ENCODE peak calls at places on chromosomes 3 and 15, in five cellular contexts. One of them, this sample, is unnamed.

GRCh38 chr3:169813757-169814517 is 1.2 kb upstream of the LRRC34 start:
- DNase-seq in endothelial cell of umbilical vein: peak
- DNase-seq in suprapubic skin: no peak
- DNase-seq in ovary: peak
- DNase-seq in body of pancreas: peak
- DNase-seq in this sample: no peak

GRCh38 chr3:112005091-112005672 is 6.5 kb downstream of the TAGLN3 start:
- DNase-seq in suprapubic skin: no peak
- DNase-seq in ovary: no peak
- DNase-seq in body of pancreas: no peak
- DNase-seq in endothelial cell of umbilical vein: no peak
- DNase-seq in this sample: no peak

GRCh38 chr3:117688583-117688982 is 979.0 kb downstream of the TUSC7 start:
- DNase-seq in endothelial cell of umbilical vein: no peak
- DNase-seq in suprapubic skin: no peak
- DNase-seq in ovary: no peak
- DNase-seq in body of pancreas: no peak
- DNase-seq in this sample: no peak

GRCh38 chr3:31391150-31391549 is 141.6 kb upstream of the STT3B start:
- DNase-seq in suprapubic skin: no peak
- DNase-seq in ovary: peak
- DNase-seq in body of pancreas: no peak
- DNase-seq in endothelial cell of umbilical vein: no peak
- DNase-seq in this sample: no peak

GRCh38 chr3:148681080-148681479 is 16.6 kb upstream of the AGTR1 start:
- DNase-seq in ovary: no peak
- DNase-seq in suprapubic skin: no peak
- DNase-seq in body of pancreas: no peak
- DNase-seq in endothelial cell of umbilical vein: no peak
- DNase-seq in this sample: no peak

GRCh38 chr3:149058602-149059001 is 27.7 kb downstream of the HLTF start:
- DNase-seq in body of pancreas: no peak
- DNase-seq in ovary: no peak
- DNase-seq in suprapubic skin: no peak
- DNase-seq in endothelial cell of umbilical vein: no peak
- DNase-seq in this sample: no peak

GRCh38 chr3:30530084-30530483 is 76.3 kb upstream of the TGFBR2 start:
- DNase-seq in endothelial cell of umbilical vein: no peak
- DNase-seq in ovary: no peak
- DNase-seq in suprapubic skin: no peak
- DNase-seq in body of pancreas: no peak
- DNase-seq in this sample: no peak

GRCh38 chr15:36877796-36878744 is 222.3 kb downstream of the MEIS2 start:
- DNase-seq in body of pancreas: no peak
- DNase-seq in suprapubic skin: no peak
- DNase-seq in endothelial cell of umbilical vein: no peak
- DNase-seq in ovary: no peak
- DNase-seq in this sample: no peak

GRCh38 chr3:195241592-195242355 is 29.2 kb downstream of the XXYLT1 start:
- DNase-seq in endothelial cell of umbilical vein: no peak
- DNase-seq in body of pancreas: no peak
- DNase-seq in ovary: no peak
- DNase-seq in suprapubic skin: peak
- DNase-seq in this sample: no peak

GRCh38 chr15:46413799-46414198 is 779.0 kb downstream of the SQOR start:
- DNase-seq in endothelial cell of umbilical vein: no peak
- DNase-seq in ovary: no peak
- DNase-seq in body of pancreas: no peak
- DNase-seq in suprapubic skin: no peak
- DNase-seq in this sample: no peak

GRCh38 chr3:123167686-123168085 is 34.1 kb upstream of the SEC22A start:
- DNase-seq in body of pancreas: no peak
- DNase-seq in endothelial cell of umbilical vein: no peak
- DNase-seq in ovary: no peak
- DNase-seq in suprapubic skin: no peak
- DNase-seq in this sample: no peak

GRCh38 chr15:51883436-51883835 is 54.0 kb downstream of the TMOD3 start:
- DNase-seq in suprapubic skin: no peak
- DNase-seq in ovary: no peak
- DNase-seq in body of pancreas: no peak
- DNase-seq in endothelial cell of umbilical vein: no peak
- DNase-seq in this sample: no peak

GRCh38 chr3:10770547-10770946 is 45.5 kb upstream of the SLC6A11 start:
- DNase-seq in endothelial cell of umbilical vein: no peak
- DNase-seq in suprapubic skin: no peak
- DNase-seq in ovary: no peak
- DNase-seq in body of pancreas: no peak
- DNase-seq in this sample: no peak

GRCh38 chr15:78003539-78004008 is 73.9 kb downstream of the TBC1D2B start:
- DNase-seq in body of pancreas: peak
- DNase-seq in suprapubic skin: no peak
- DNase-seq in ovary: no peak
- DNase-seq in endothelial cell of umbilical vein: no peak
- DNase-seq in this sample: no peak

GRCh38 chr3:120780977-120781376 is 38.4 kb downstream of the GTF2E1 start:
- DNase-seq in ovary: no peak
- DNase-seq in suprapubic skin: no peak
- DNase-seq in body of pancreas: no peak
- DNase-seq in endothelial cell of umbilical vein: peak
- DNase-seq in this sample: peak

GRCh38 chr15:32641517-32642059 is at the start of gene SCG5:
- DNase-seq in endothelial cell of umbilical vein: peak
- DNase-seq in suprapubic skin: no peak
- DNase-seq in body of pancreas: peak
- DNase-seq in ovary: no peak
- DNase-seq in this sample: peak
- TF ChIP-seq POLR2A in endothelial cell of umbilical vein: no peak
- TF ChIP-seq POLR2A in suprapubic skin: no peak
- TF ChIP-seq POLR2A in body of pancreas: peak
- TF ChIP-seq POLR2A in ovary: no peak
- TF ChIP-seq POLR2A in this sample: peak

GRCh38 chr3:196641278-196642058 is 2.0 kb downstream of the NRROS start:
- DNase-seq in body of pancreas: no peak
- DNase-seq in endothelial cell of umbilical vein: no peak
- DNase-seq in ovary: no peak
- DNase-seq in suprapubic skin: no peak
- DNase-seq in this sample: no peak
- TF ChIP-seq POLR2A in body of pancreas: no peak
- TF ChIP-seq POLR2A in endothelial cell of umbilical vein: no peak
- TF ChIP-seq POLR2A in ovary: no peak
- TF ChIP-seq POLR2A in suprapubic skin: no peak
- TF ChIP-seq POLR2A in this sample: no peak

GRCh38 chr15:39582286-39582976 is 1.6 kb downstream of the THBS1 start:
- DNase-seq in body of pancreas: peak
- DNase-seq in suprapubic skin: no peak
- DNase-seq in endothelial cell of umbilical vein: peak
- DNase-seq in ovary: peak
- DNase-seq in this sample: no peak
- TF ChIP-seq POLR2A in body of pancreas: no peak
- TF ChIP-seq POLR2A in suprapubic skin: no peak
- TF ChIP-seq POLR2A in endothelial cell of umbilical vein: no peak
- TF ChIP-seq POLR2A in ovary: no peak
- TF ChIP-seq POLR2A in this sample: no peak

GRCh38 chr15:85047271-85047948 is 65.8 kb downstream of the PDE8A start:
- DNase-seq in body of pancreas: peak
- DNase-seq in endothelial cell of umbilical vein: peak
- DNase-seq in suprapubic skin: no peak
- DNase-seq in ovary: peak
- DNase-seq in this sample: peak
- TF ChIP-seq POLR2A in body of pancreas: no peak
- TF ChIP-seq POLR2A in endothelial cell of umbilical vein: peak
- TF ChIP-seq POLR2A in suprapubic skin: no peak
- TF ChIP-seq POLR2A in ovary: no peak
- TF ChIP-seq POLR2A in this sample: no peak

GRCh38 chr15:45274636-45275035 is 22.6 kb downstream of the SLC28A2 start:
- DNase-seq in endothelial cell of umbilical vein: no peak
- DNase-seq in ovary: no peak
- DNase-seq in body of pancreas: no peak
- DNase-seq in suprapubic skin: no peak
- DNase-seq in this sample: no peak

GRCh38 chr15:45276851-45277250 is 24.8 kb downstream of the SLC28A2 start:
- DNase-seq in suprapubic skin: no peak
- DNase-seq in ovary: no peak
- DNase-seq in body of pancreas: no peak
- DNase-seq in endothelial cell of umbilical vein: peak
- DNase-seq in this sample: no peak

GRCh38 chr15:45279024-45279697 is 27.1 kb downstream of the SLC28A2 start:
- DNase-seq in endothelial cell of umbilical vein: peak
- DNase-seq in suprapubic skin: peak
- DNase-seq in body of pancreas: peak
- DNase-seq in ovary: peak
- DNase-seq in this sample: peak
- TF ChIP-seq POLR2A in endothelial cell of umbilical vein: peak
- TF ChIP-seq POLR2A in suprapubic skin: no peak
- TF ChIP-seq POLR2A in body of pancreas: peak
- TF ChIP-seq POLR2A in ovary: peak
- TF ChIP-seq POLR2A in this sample: peak

This sample was measured in H54.